ENCODE peak calls at places on chromosomes 2 and 18, in four cellular contexts. T, R, M and W are unnamed samples.

GRCh38 chr18:51857989-51858388 is 482.0 kb upstream of the DCC start:
- DNase-seq in T (no peak), R (no peak), M (no peak), W (no peak)

GRCh38 chr2:120949957-120950590 is 214.4 kb downstream of the GLI2 start:
- DNase-seq in R (no peak), T (no peak), M (peak; percentile 47), W (no peak)

GRCh38 chr18:48000701-48001100 is 70.2 kb upstream of the SMAD2 start:
- DNase-seq in R (no peak), M (no peak), T (no peak), W (no peak)

GRCh38 chr2:230905448-230906430 is 19.3 kb downstream of the GPR55 start:
- DNase-seq in T (peak; percentile 82), M (no peak), R (no peak), W (peak; percentile 55)

GRCh38 chr18:57813245-57813644 is 10.1 kb upstream of the ATP8B1 start:
- DNase-seq in M (peak; percentile 99), R (no peak), T (no peak), W (no peak)

GRCh38 chr2:138607746-138608145 is 106.2 kb downstream of the SPOPL start:
- DNase-seq in T (no peak), R (no peak), M (no peak), W (no peak)

GRCh38 chr2:96470636-96471035 is 34.5 kb downstream of the NEURL3 start:
- DNase-seq in T (peak; percentile 62), R (peak; percentile 76), M (no peak), W (no peak)

GRCh38 chr2:45616663-45617411 is 5.8 kb upstream of the SRBD1 start:
- DNase-seq in R (no peak), T (no peak), M (peak; percentile 65), W (no peak)

GRCh38 chr2:55885129-55885943 is 38.2 kb downstream of the EFEMP1 start:
- DNase-seq in R (peak; percentile 26), T (no peak), M (peak; percentile 100), W (no peak)

GRCh38 chr2:191304939-191305875 is 60.0 kb downstream of the MYO1B start:
- DNase-seq in T (no peak), R (peak; percentile 83), M (peak; percentile 89), W (no peak)

GRCh38 chr2:78602862-78603261 is 422.6 kb upstream of the REG3G start:
- DNase-seq in T (no peak), M (no peak), R (no peak), W (no peak)

GRCh38 chr2:8456149-8457091 is 225.4 kb upstream of the ID2 start:
- DNase-seq in M (no peak), R (no peak), T (peak; percentile 76), W (no peak)

GRCh38 chr2:198296665-198297308 is 492.4 kb downstream of the PLCL1 start:
- DNase-seq in M (peak; percentile 15), R (no peak), T (peak; percentile 63), W (no peak)

GRCh38 chr2:86039178-86039962 is 66.3 kb downstream of the POLR1A start:
- DNase-seq in T (no peak), R (no peak), M (no peak), W (no peak)

GRCh38 chr2:178298785-178299212 is 104.5 kb downstream of the OSBPL6 start:
- DNase-seq in R (no peak), T (no peak), M (peak; percentile 45), W (no peak)

GRCh38 chr2:145323512-145323911 is 803.6 kb upstream of the ZEB2 start:
- DNase-seq in M (peak; percentile 54), T (no peak), R (no peak), W (no peak)

GRCh38 chr2:190311893-190312634 is 7.6 kb downstream of the HIBCH start:
- DNase-seq in R (no peak), T (no peak), M (no peak), W (no peak)

GRCh38 chr2:9985531-9985930 is 34.0 kb downstream of the GRHL1 start:
- DNase-seq in M (no peak), R (no peak), T (no peak), W (no peak)

GRCh38 chr2:15031745-15032240 is 399.3 kb downstream of the LRATD1 start:
- DNase-seq in T (no peak), R (no peak), M (no peak), W (no peak)

GRCh38 chr2:128644745-128645256 is 326.1 kb upstream of the HS6ST1 start:
- DNase-seq in R (no peak), M (no peak), T (no peak), W (no peak)

GRCh38 chr18:25306671-25307070 is 45.3 kb downstream of the ZNF521 start:
- DNase-seq in T (no peak), R (no peak), M (peak; percentile 59), W (no peak)

GRCh38 chr2:160538559-160539355 is 45.1 kb upstream of the RBMS1 start:
- DNase-seq in M (no peak), T (no peak), R (peak; percentile 49), W (no peak)

GRCh38 chr2:222569826-222570225 is 86.1 kb downstream of the FARSB start:
- DNase-seq in T (no peak), M (peak; percentile 29), R (no peak), W (no peak)

GRCh38 chr2:32741575-32741974 is 113.7 kb downstream of the TTC27 start:
- DNase-seq in M (no peak), T (no peak), R (no peak), W (no peak)

GRCh38 chr2:238720232-238720672 is 127.6 kb upstream of the TWIST2 start:
- DNase-seq in T (peak; percentile 65), M (no peak), R (peak; percentile 70), W (peak; percentile 93)

GRCh38 chr2:74066491-74067203 is 81.1 kb downstream of the BOLA3 start:
- DNase-seq in T (no peak), M (no peak), R (no peak), W (no peak)

GRCh38 chr2:209138079-209138478 is 285.8 kb upstream of the MAP2 start:
- DNase-seq in R (no peak), T (no peak), M (no peak), W (no peak)

GRCh38 chr2:33011941-33012340 is 65.2 kb downstream of the LTBP1 start:
- DNase-seq in T (no peak), R (no peak), M (no peak), W (no peak)

GRCh38 chr2:120424274-120424796 is 78.4 kb downstream of the INHBB start:
- DNase-seq in R (no peak), M (no peak), T (no peak), W (no peak)

GRCh38 chr2:84880645-84881521 is at the start of gene TRABD2A:
- DNase-seq in T (peak; percentile 72), M (no peak), R (peak; percentile 42), W (no peak)